ENCODE peak calls at places on chromosome 9, in seven cellular contexts. S is endodermal cell; Z is brain microvascular endothelial cell; G is MM.1S; W is astrocyte; K is CD4-positive, alpha-beta T cell; H is thoracic aorta. L is an unnamed sample.
A peak's percentile ranks its signal among the peaks of the same experiment; 100 is the strongest.

GRCh38 chr9:108241384-108241783 is 614.4 kb downstream of the ACTL7B start:
- DNase-seq in S (peak; percentile 54), Z (no peak), G (no peak), W (no peak), K (no peak), H (no peak), L (no peak)

GRCh38 chr9:138082918-138083636 is 205.5 kb downstream of the CACNA1B start:
- DNase-seq in S (no peak), Z (no peak), G (no peak), W (no peak), K (no peak), H (no peak), L (no peak)

GRCh38 chr9:81575976-81576375 is 113.4 kb downstream of the TLE1 start:
- DNase-seq in S (no peak), Z (no peak), G (no peak), W (peak; percentile 45), K (no peak), H (no peak), L (no peak)

GRCh38 chr9:33814816-33815215 is 2.1 kb upstream of the UBE2R2 start:
- DNase-seq in S (no peak), Z (no peak), G (no peak), W (no peak), K (no peak), H (no peak), L (no peak)

GRCh38 chr9:91423785-91424402 is at the start of gene NFIL3:
- DNase-seq in S (peak; percentile 88), Z (peak; percentile 49), G (peak; percentile 82), W (peak; percentile 56), K (peak; percentile 54), H (peak; percentile 28), L (peak; percentile 97)

GRCh38 chr9:36040271-36040925 is 3.7 kb downstream of the RECK start:
- DNase-seq in S (no peak), Z (no peak), G (no peak), W (peak; percentile 85), K (no peak), H (no peak), L (no peak)

GRCh38 chr9:99025616-99026270 is 79.2 kb upstream of the TGFBR1 start:
- DNase-seq in S (no peak), Z (no peak), G (no peak), W (no peak), K (no peak), H (no peak), L (no peak)

GRCh38 chr9:134678671-134679443 is 37.3 kb downstream of the COL5A1 start:
- DNase-seq in S (no peak), Z (no peak), G (no peak), W (no peak), K (no peak), H (no peak), L (no peak)

GRCh38 chr9:126411225-126411947 is 84.8 kb downstream of the MVB12B start:
- DNase-seq in S (no peak), Z (no peak), G (peak; percentile 85), W (peak; percentile 57), K (peak; percentile 13), H (no peak), L (peak; percentile 74)

GRCh38 chr9:33025572-33026347 is 687 bp downstream of the DNAJA1 start:
- DNase-seq in S (peak; percentile 91), Z (peak; percentile 24), G (peak; percentile 74), W (peak; percentile 18), K (peak; percentile 67), H (no peak), L (peak; percentile 85)

GRCh38 chr9:135219676-135220600 is 132.5 kb downstream of the OLFM1 start:
- DNase-seq in S (peak; percentile 45), Z (no peak), G (no peak), W (no peak), K (no peak), H (no peak), L (no peak)

GRCh38 chr9:70120834-70121510 is 77.3 kb downstream of the MAMDC2 start:
- DNase-seq in S (peak; percentile 73), Z (peak; percentile 97), G (no peak), W (peak; percentile 97), K (no peak), H (no peak), L (no peak)

GRCh38 chr9:88818495-88819201 is 172.6 kb upstream of the S1PR3 start:
- DNase-seq in S (peak; percentile 78), Z (peak; percentile 61), G (no peak), W (peak; percentile 81), K (no peak), H (no peak), L (no peak)

GRCh38 chr9:38195737-38196161 is 126.7 kb upstream of the SHB start:
- DNase-seq in S (no peak), Z (no peak), G (no peak), W (no peak), K (no peak), H (no peak), L (no peak)

GRCh38 chr9:121684381-121685145 is 33.1 kb downstream of the DAB2IP start:
- DNase-seq in S (peak; percentile 94), Z (no peak), G (peak; percentile 37), W (no peak), K (no peak), H (no peak), L (peak; percentile 60)

GRCh38 chr9:83980395-83981125 is at the start of gene RMI1:
- DNase-seq in S (peak; percentile 99), Z (peak; percentile 97), G (peak; percentile 99), W (peak; percentile 87), K (peak; percentile 100), H (peak; percentile 98), L (peak; percentile 94)

GRCh38 chr9:18821794-18822193 is 211.2 kb downstream of the SAXO1 start:
- DNase-seq in S (no peak), Z (no peak), G (no peak), W (peak; percentile 32), K (no peak), H (no peak), L (no peak)

DNA sequence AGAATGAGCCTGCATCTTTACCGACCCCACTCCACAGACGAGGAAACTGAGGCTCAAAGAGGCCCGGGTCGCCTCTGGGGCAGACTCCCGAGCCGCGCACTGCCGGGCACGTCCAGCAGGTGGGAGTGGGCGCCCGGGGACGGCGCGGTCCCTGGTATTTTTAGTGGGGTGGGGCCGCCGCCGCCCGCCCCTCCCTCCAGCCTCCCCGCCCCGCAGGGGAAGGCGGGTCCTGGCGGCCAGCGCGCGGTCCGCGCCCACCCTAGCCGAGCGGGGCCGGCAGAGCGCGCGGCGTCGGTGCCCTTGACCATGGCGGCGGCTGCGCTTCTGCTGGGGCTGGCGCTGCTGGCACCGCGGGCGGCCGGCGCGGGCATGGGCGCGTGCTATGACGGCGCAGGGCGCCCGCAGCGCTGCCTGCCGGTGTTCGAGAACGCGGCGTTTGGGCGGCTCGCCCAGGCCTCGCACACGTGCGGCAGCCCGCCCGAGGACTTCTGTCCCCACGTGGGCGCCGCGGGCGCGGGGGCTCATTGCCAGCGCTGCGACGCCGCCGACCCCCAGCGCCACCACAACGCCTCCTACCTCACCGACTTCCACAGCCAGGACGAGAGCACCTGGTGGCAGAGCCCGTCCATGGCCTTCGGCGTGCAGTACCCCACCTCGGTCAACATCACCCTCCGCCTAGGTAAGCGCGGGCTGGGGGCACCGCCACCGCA is at the start of gene LAMC3:
- DNase-seq in S (peak; percentile 87), Z (no peak), G (no peak), W (no peak), K (no peak), H (no peak), L (no peak)
- TF ChIP-seq CTCF in S (peak; percentile 82), Z (peak; percentile 45), G (no peak), W (no peak), K (no peak), H (peak; percentile 62), L (no peak)

DNA sequence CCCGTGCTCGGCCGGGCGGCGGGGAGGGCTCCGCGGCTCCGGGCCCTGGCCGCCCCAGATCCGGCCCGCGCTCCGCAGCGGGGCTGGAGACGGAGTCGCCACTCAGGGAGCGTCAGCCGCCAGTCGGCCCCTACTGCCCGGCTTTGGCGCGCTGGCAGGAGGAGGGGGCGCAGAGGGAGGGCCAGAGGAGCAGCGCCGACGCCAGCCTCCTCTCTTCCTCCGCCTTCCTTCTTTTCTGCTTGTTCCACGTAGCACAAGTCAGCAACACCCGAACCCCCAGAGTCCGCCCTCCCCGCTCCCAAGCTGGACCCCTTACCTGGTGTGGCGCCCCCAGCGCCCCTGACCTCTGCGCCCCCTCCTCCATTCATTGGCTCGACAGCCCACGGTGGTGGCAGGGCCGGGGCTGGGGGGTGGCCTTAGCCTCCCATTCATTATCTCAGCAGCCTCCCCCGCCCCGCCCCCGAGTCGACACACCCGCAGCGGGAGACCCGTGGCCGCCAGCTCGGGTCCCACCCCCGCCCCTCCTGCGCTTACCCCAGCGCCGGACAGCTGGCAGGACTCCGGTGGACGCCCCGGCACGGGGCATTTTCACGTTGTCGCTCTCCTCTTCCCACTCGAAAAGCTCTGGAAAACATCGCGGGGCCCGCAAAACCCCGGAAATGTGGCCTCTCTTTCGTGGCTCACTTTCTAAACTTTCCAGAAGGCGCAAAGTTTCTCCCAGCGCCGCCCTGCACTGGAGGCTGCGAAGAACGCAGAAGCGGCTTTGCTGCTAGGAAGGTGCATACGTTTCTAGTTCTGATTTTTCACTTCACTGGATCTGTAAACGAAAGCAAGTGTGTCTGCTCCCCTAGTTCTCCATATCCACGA is at the start of gene LPAR1:
- DNase-seq in S (peak; percentile 88), Z (peak; percentile 39), G (no peak), W (peak; percentile 47), K (no peak), H (no peak), L (no peak)
- TF ChIP-seq CTCF in S (no peak), Z (no peak), G (no peak), W (no peak), K (no peak), H (no peak), L (no peak)

GRCh38 chr9:93684806-93685553 is 108.6 kb downstream of the PHF2 start:
- DNase-seq in S (peak; percentile 62), Z (no peak), G (no peak), W (no peak), K (no peak), H (no peak), L (no peak)
- TF ChIP-seq CTCF in S (peak; percentile 71), Z (peak; percentile 54), G (no peak), W (no peak), K (no peak), H (no peak), L (no peak)

DNA sequence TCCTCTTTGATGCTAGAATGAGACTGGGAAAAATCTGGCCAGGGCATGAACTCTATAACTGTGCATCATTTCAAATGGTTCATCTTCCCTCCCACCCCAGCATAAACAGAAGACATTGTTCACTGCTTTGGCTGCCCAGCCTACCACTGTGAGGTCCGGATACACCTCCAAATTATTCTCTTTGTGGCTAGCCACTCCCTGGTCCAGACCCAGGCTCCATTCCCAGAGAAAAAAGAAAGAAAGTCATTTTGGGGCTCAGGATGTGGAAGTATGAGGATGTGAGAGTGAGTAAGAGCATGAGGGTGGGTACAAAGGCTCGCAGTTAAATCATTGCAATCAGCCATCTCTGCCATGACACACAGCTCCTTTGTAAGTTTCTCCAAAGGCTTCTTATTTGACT is 559.2 kb downstream of the PSAT1 start:
- DNase-seq in S (no peak), Z (no peak), G (no peak), W (peak; percentile 80), K (no peak), H (no peak), L (no peak)
- TF ChIP-seq CTCF in S (no peak), Z (no peak), G (no peak), W (no peak), K (no peak), H (no peak), L (no peak)